ENCODE peak calls at places on chromosomes 2 and 18, in four cellular contexts. I is K562, C is HCT116, A is GM12878. X is an unnamed sample.
A peak's percentile ranks its signal among the peaks of the same experiment; 100 is the strongest.

GRCh38 chr2:149994057-149994728 is 406.6 kb upstream of the MMADHC start:
- DNase-seq in I (no peak), C (peak; percentile 73), A (no peak), X (peak; percentile 56)

GRCh38 chr2:189613077-189613636 is 32.6 kb upstream of the SLC40A1 start:
- DNase-seq in I (peak; percentile 69), A (no peak), C (no peak), X (no peak)

GRCh38 chr2:211611061-211611518 is 927.5 kb downstream of the ERBB4 start:
- DNase-seq in A (no peak), C (no peak), I (no peak), X (no peak)

GRCh38 chr2:8552264-8552913 is 129.5 kb upstream of the ID2 start:
- DNase-seq in I (no peak), C (no peak), A (no peak), X (no peak)

GRCh38 chr2:95262896-95263542 is 11.2 kb upstream of the PROM2 start:
- DNase-seq in A (no peak), C (no peak), I (no peak), X (no peak)

GRCh38 chr18:51461956-51462355 is 264.5 kb upstream of the MEX3C start:
- DNase-seq in I (no peak), C (no peak), A (no peak), X (no peak)

GRCh38 chr2:16038586-16038985 is 98.2 kb downstream of the MYCN start:
- DNase-seq in A (no peak), C (no peak), I (no peak), X (no peak)

GRCh38 chr2:121809607-121810006 is 54.2 kb downstream of the TSN start:
- DNase-seq in I (no peak), A (no peak), C (no peak), X (no peak)

GRCh38 chr2:47301731-47302130 is 101.2 kb upstream of the MSH2 start:
- DNase-seq in C (no peak), A (no peak), I (no peak), X (no peak)

GRCh38 chr2:62321890-62322289 is 126.0 kb downstream of the B3GNT2 start:
- DNase-seq in I (no peak), A (no peak), C (no peak), X (no peak)

GRCh38 chr18:2223859-2224258 is 347.4 kb downstream of the METTL4 start:
- DNase-seq in A (no peak), C (peak; percentile 15), I (peak; percentile 29), X (peak; percentile 62)

GRCh38 chr2:43708891-43709290 is 32.7 kb upstream of the C1GALT1C1L start:
- DNase-seq in A (no peak), I (no peak), C (no peak), X (no peak)

GRCh38 chr2:177429688-177430325 is 37.2 kb downstream of the AGPS start:
- DNase-seq in I (no peak), A (no peak), C (no peak), X (no peak)

GRCh38 chr2:37570773-37571570 is 100.5 kb downstream of the CDC42EP3 start:
- DNase-seq in C (no peak), I (no peak), A (peak; percentile 98), X (no peak)

GRCh38 chr18:44685296-44685695 is 4.6 kb downstream of the SETBP1 start:
- DNase-seq in C (no peak), A (no peak), I (no peak), X (no peak)

GRCh38 chr2:225103737-225104141 is 61.5 kb upstream of the DOCK10 start:
- DNase-seq in A (no peak), I (no peak), C (no peak), X (no peak)

GRCh38 chr2:237700583-237701032 is 73.2 kb downstream of the LRRFIP1 start:
- DNase-seq in C (no peak), I (no peak), A (peak; percentile 54), X (no peak)

GRCh38 chr2:11798946-11799495 is 52.6 kb downstream of the LPIN1 start:
- DNase-seq in A (no peak), I (no peak), C (no peak), X (no peak)

GRCh38 chr2:175684466-175684865 is 317.6 kb downstream of the LNPK start:
- DNase-seq in A (no peak), I (no peak), C (no peak), X (peak; percentile 48)

GRCh38 chr2:15753233-15753798 is 161.6 kb downstream of the DDX1 start:
- DNase-seq in C (no peak), I (no peak), A (no peak), X (no peak)

GRCh38 chr2:4995466-4995865 is 696.7 kb upstream of the SOX11 start:
- DNase-seq in I (no peak), A (no peak), C (no peak), X (no peak)

GRCh38 chr18:10850828-10851227 is 298.5 kb downstream of the PIEZO2 start:
- DNase-seq in A (no peak), I (no peak), C (no peak), X (no peak)

GRCh38 chr2:52880872-52881271 is 886.7 kb upstream of the CHAC2 start:
- DNase-seq in A (no peak), C (no peak), I (no peak), X (no peak)

GRCh38 chr2:242085941-242086621 is 216.6 kb downstream of the RTP5 start:
- DNase-seq in I (no peak), C (no peak), A (peak; percentile 48), X (no peak)

GRCh38 chr2:49858113-49858490 is 703.8 kb upstream of the FSHR start:
- DNase-seq in C (no peak), I (no peak), A (no peak), X (no peak)

GRCh38 chr2:199861116-199861774 is 10.3 kb upstream of the FTCDNL1 start:
- DNase-seq in A (no peak), I (peak; percentile 5), C (peak; percentile 19), X (no peak)

GRCh38 chr2:198901894-198902293 is 555.8 kb downstream of the SATB2 start:
- DNase-seq in A (no peak), C (peak; percentile 2), I (no peak), X (no peak)

GRCh38 chr18:9053814-9054213 is 48.7 kb upstream of the NDUFV2 start:
- DNase-seq in I (no peak), C (no peak), A (no peak), X (no peak)

GRCh38 chr2:162333968-162334367 is 10.0 kb upstream of the GCA start:
- DNase-seq in I (no peak), C (no peak), A (no peak), X (no peak)

GRCh38 chr2:181500201-181500600 is 43.0 kb downstream of the ITGA4 start:
- DNase-seq in C (no peak), I (no peak), A (no peak), X (no peak)

GRCh38 chr2:88709117-88709739 is 17.8 kb downstream of the RPIA start:
- DNase-seq in I (no peak), C (no peak), A (no peak), X (no peak)

GRCh38 chr2:104289646-104290565 is 564.0 kb upstream of the POU3F3 start:
- DNase-seq in C (no peak), A (no peak), I (no peak), X (no peak)

GRCh38 chr2:240247868-240248820 is 107.7 kb upstream of the OTOS start:
- DNase-seq in A (no peak), C (no peak), I (no peak), X (no peak)

GRCh38 chr2:153235516-153235915 is 243.0 kb downstream of the RPRM start:
- DNase-seq in A (peak; percentile 57), C (no peak), I (no peak), X (no peak)

GRCh38 chr2:36355157-36355889 is at the start of gene CRIM1:
- DNase-seq in C (peak; percentile 68), A (no peak), I (no peak), X (peak; percentile 37)

GRCh38 chr2:216918088-216918680 is 58.3 kb upstream of the TNP1 start:
- DNase-seq in A (no peak), I (no peak), C (peak; percentile 13), X (no peak)

GRCh38 chr2:66495788-66496640 is 61.1 kb downstream of the MEIS1 start:
- DNase-seq in C (no peak), A (no peak), I (peak; percentile 76), X (peak; percentile 78)

GRCh38 chr2:200308421-200309295 is 2.2 kb downstream of the SPATS2L start:
- DNase-seq in A (no peak), I (no peak), C (no peak), X (no peak)

DNA sequence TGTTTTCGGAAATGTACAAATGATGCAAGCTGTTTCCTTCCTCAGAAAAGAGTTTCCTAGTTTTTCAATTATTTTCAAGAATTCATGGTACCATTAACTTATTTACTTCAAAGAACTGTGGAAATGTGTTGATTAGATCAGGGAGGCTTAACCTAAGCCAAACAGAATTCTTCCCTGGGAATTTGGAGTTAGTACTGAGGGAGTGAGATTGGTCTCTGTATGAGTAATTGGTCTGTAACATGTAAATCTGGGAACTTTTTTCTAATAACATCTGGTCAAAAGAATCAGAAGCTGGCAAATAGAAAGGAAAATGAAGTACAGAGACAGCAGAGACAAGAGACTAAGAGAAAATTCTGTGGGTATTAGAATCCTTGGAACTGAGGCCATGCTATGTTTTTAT is 145.8 kb downstream of the BABAM2 start:
- DNase-seq in A (no peak), I (no peak), C (no peak), X (no peak)
- TF ChIP-seq JUND in A (no peak), I (no peak), C (no peak), X (no peak)

DNA sequence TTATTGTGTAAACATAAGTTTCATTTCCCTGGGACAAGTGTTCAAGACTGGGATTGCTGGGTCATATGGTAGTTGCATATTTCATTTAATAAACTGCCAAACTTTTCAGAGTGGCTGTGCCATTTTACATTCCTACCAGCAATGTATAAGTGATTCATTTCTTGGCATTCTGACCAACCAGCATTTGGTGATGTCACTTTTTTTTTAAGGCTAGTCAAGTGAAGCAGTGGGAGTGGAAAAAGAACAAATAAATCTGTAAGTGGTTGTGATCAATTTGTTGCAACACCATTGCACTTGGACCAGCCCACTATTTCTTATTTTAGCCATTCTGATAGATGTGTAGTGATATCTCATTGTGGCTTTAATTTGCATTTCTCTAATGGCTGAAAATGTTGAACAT is 5.1 kb upstream of the CHCHD5 start:
- DNase-seq in C (no peak), A (no peak), I (no peak), X (peak; percentile 31)
- TF ChIP-seq JUND in C (no peak), A (no peak), I (no peak), X (no peak)

GRCh38 chr18:61842146-61842545 is 50.7 kb downstream of the RNF152 start:
- DNase-seq in A (peak; percentile 2), C (no peak), I (no peak), X (no peak)
- TF ChIP-seq JUND in A (no peak), C (no peak), I (no peak), X (no peak)

DNA sequence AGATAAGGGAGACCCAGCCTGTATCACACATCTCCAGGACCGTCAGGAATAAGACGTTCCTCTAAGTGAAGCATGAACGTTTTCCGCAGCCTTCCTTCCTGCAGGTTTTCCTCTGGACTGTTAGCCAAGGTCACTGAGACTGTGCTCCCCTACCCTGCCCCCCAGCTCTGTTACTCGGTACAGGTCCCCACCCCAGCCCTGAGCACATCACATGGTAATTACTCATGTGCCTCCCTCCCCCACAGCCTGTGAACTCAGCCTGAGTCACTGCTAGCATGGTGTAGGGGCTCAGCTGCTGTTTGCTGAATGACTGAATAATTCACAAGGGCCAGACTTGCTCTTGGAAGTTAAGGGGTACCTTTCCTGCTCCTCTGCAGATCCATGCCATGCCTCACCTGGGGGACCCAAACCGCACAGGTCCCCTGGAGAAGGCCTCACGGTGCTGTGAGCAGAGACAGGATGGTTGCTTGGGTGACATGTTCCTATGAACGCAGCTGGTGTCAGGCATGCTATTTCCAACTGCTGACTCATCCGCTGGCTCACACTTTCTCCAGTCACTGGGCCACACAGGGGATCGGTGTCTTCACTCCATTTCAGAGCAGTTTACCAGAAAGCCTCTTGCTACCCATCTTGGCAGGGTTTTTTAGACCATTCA is 88.2 kb downstream of the PLB1 start:
- DNase-seq in I (peak; percentile 89), C (peak; percentile 80), A (no peak), X (no peak)
- TF ChIP-seq JUND in I (peak; percentile 92), C (peak; percentile 96), A (no peak), X (no peak)